ENCODE peak calls at places on chromosome 2, in nine cellular contexts. X, B, S, Z, V, D, M, L and E are unnamed samples.

GRCh38 chr2:64750817-64751285 is 97.1 kb upstream of the SERTAD2 start:
- DNase-seq in S (peak), V (peak), D (peak), B (no peak), X (peak), L (peak), M (peak), Z (peak), E (peak)

GRCh38 chr2:210399440-210400041 is 77.0 kb downstream of the LANCL1 start:
- DNase-seq in S (no peak), D (no peak), X (no peak), Z (peak), L (no peak), M (peak), V (no peak), B (peak), E (no peak)

GRCh38 chr2:27885656-27886055 is 4.5 kb downstream of the RBKS start:
- DNase-seq in V (no peak), D (no peak), Z (no peak), B (no peak), X (no peak), S (no peak), M (no peak), L (no peak), E (no peak)

GRCh38 chr2:9222246-9222898 is 15.8 kb downstream of the ASAP2 start:
- DNase-seq in X (no peak), S (no peak), M (no peak), Z (peak), L (no peak), V (no peak), B (peak), D (no peak), E (no peak)

GRCh38 chr2:25481381-25482310 is 139.9 kb upstream of the DNMT3A start:
- DNase-seq in M (no peak), X (no peak), V (no peak), B (no peak), D (peak), S (no peak), L (no peak), Z (peak), E (no peak)

GRCh38 chr2:3266727-3267548 is 110.7 kb downstream of the EIPR1 start:
- DNase-seq in D (no peak), L (peak), V (no peak), M (no peak), X (no peak), B (no peak), Z (no peak), S (no peak), E (no peak)

GRCh38 chr2:146481629-146482028 is 1363.2 kb upstream of the ACVR2A start:
- DNase-seq in V (no peak), S (no peak), Z (peak), B (peak), L (no peak), X (no peak), M (no peak), D (peak), E (peak)

GRCh38 chr2:141701610-141702009 is 429.2 kb downstream of the LRP1B start:
- DNase-seq in L (no peak), M (no peak), X (no peak), V (no peak), D (no peak), B (no peak), S (no peak), Z (no peak), E (no peak)

GRCh38 chr2:75208738-75209137 is 9.4 kb upstream of the TACR1 start:
- DNase-seq in L (no peak), V (no peak), M (no peak), B (no peak), S (no peak), Z (no peak), X (no peak), D (no peak), E (no peak)

GRCh38 chr2:18626256-18626668 is 36.9 kb upstream of the NT5C1B start:
- DNase-seq in L (no peak), M (no peak), Z (peak), X (no peak), S (no peak), V (no peak), D (peak), B (peak), E (no peak)

GRCh38 chr2:111149882-111150455 is 29.3 kb downstream of the BCL2L11 start:
- DNase-seq in S (no peak), V (no peak), D (no peak), Z (no peak), M (no peak), B (peak), X (no peak), L (no peak), E (no peak)
- TF ChIP-seq CTCF in S (no peak), V (no peak), D (no peak), Z (no peak), M (no peak), B (no peak), X (no peak), L (no peak), E (no peak)

GRCh38 chr2:198928026-198928425 is 529.7 kb downstream of the SATB2 start:
- DNase-seq in X (no peak), Z (no peak), B (no peak), D (no peak), L (no peak), V (no peak), M (no peak), S (no peak), E (no peak)

GRCh38 chr2:198930170-198930569 is 527.6 kb downstream of the SATB2 start:
- DNase-seq in S (peak), M (peak), D (no peak), V (peak), Z (no peak), X (no peak), L (peak), B (peak), E (no peak)
- TF ChIP-seq CTCF in S (peak), M (no peak), D (peak), V (no peak), Z (peak), X (no peak), L (peak), B (peak), E (peak)

GRCh38 chr2:207162319-207162718 is 3.4 kb downstream of the KLF7 start:
- DNase-seq in B (peak), X (no peak), M (no peak), Z (no peak), V (no peak), D (no peak), L (no peak), S (no peak), E (no peak)
- TF ChIP-seq CTCF in B (no peak), X (no peak), M (no peak), Z (no peak), V (no peak), D (no peak), L (no peak), S (no peak), E (no peak)

GRCh38 chr2:139790807-139791206 is 1010.6 kb upstream of the NXPH2 start:
- DNase-seq in B (peak), M (peak), X (no peak), D (no peak), Z (no peak), L (no peak), S (peak), V (no peak), E (no peak)
- TF ChIP-seq CTCF in B (no peak), M (peak), X (no peak), D (no peak), Z (peak), L (peak), S (peak), V (no peak), E (peak)

GRCh38 chr2:109333414-109334194 is 204.6 kb downstream of the SH3RF3 start:
- DNase-seq in M (peak), D (peak), B (peak), V (no peak), Z (peak), L (peak), X (no peak), S (peak), E (no peak)
- TF ChIP-seq CTCF in M (no peak), D (peak), B (peak), V (no peak), Z (peak), L (peak), X (peak), S (peak), E (peak)

GRCh38 chr2:216148983-216149382 is 39.8 kb downstream of the XRCC5 start:
- DNase-seq in Z (no peak), S (no peak), L (no peak), V (no peak), X (no peak), D (no peak), B (no peak), M (no peak), E (no peak)

GRCh38 chr2:216147172-216148131 is 38.3 kb downstream of the XRCC5 start:
- DNase-seq in M (no peak), X (no peak), L (no peak), S (no peak), Z (no peak), D (no peak), V (no peak), B (no peak), E (no peak)

GRCh38 chr2:216149741-216150140 is 40.6 kb downstream of the XRCC5 start:
- DNase-seq in M (no peak), B (peak), Z (peak), D (peak), S (no peak), V (no peak), X (no peak), L (no peak), E (no peak)

GRCh38 chr2:216155954-216156353 is 46.8 kb downstream of the XRCC5 start:
- DNase-seq in M (peak), S (no peak), Z (peak), L (no peak), V (no peak), B (no peak), X (no peak), D (no peak), E (no peak)

DNA sequence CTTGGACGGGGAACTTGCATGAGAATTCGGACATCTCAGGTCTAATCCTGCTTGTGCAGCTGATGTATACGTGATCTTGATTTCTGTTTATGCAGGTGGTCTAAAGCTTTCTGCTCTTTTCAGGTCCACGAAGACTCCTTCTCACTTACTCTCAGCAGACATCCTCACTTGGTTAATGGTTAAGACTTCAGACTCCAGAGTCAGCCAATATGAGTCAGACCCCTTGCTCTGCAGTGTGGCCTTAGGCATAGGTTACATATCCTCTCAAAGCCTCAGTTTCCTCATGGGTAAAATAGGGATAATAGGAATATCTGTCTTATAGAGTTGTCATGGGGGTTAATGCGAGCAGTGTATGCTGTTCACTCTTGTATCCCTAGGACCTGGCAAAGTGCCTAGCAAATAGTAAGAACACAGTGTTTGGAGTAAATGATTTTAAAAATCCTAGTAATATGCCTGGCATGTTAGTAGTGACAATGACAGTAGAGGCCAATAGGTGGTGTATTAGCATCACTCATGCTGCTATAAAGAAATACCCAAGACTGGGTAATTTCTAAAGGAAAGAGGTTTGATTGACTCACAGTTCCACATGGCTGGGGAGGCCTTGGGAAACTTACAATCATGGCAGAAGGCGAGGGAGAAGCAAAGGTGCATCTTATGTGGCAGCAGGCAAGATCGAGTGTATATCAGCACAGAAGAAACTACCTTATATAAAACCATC is 42.3 kb downstream of the XRCC5 start:
- DNase-seq in D (peak), L (no peak), X (no peak), M (no peak), Z (peak), S (no peak), B (peak), V (no peak), E (peak)
- TF ChIP-seq CTCF in D (no peak), L (peak), X (no peak), M (peak), Z (peak), S (no peak), B (no peak), V (no peak), E (no peak)